ENCODE peak calls at places on chromosomes 2 and 18, in nine cellular contexts. One of them, this sample, is unnamed.

GRCh38 chr2:109264595-109265328 is 135.8 kb downstream of the SH3RF3 start:
- DNase-seq in prostate gland: no peak
- DNase-seq in spleen: no peak
- DNase-seq in transverse colon: no peak
- DNase-seq in HL-60: no peak
- DNase-seq in GM23338: no peak
- DNase-seq in suprapubic skin: no peak
- DNase-seq in sigmoid colon: peak
- DNase-seq in vagina: no peak
- DNase-seq in this sample: no peak

GRCh38 chr2:20378891-20379519 is 28.4 kb upstream of the PUM2 start:
- DNase-seq in prostate gland: peak
- DNase-seq in suprapubic skin: peak
- DNase-seq in GM23338: peak
- DNase-seq in vagina: no peak
- DNase-seq in HL-60: no peak
- DNase-seq in sigmoid colon: peak
- DNase-seq in transverse colon: peak
- DNase-seq in spleen: peak
- DNase-seq in this sample: peak

GRCh38 chr2:231391981-231392380 is 3.5 kb upstream of the B3GNT7 start:
- DNase-seq in GM23338: no peak
- DNase-seq in prostate gland: no peak
- DNase-seq in suprapubic skin: no peak
- DNase-seq in vagina: no peak
- DNase-seq in sigmoid colon: no peak
- DNase-seq in transverse colon: no peak
- DNase-seq in spleen: no peak
- DNase-seq in HL-60: peak
- DNase-seq in this sample: no peak

GRCh38 chr2:205712508-205712907 is 30.2 kb downstream of the NRP2 start:
- DNase-seq in transverse colon: no peak
- DNase-seq in spleen: no peak
- DNase-seq in HL-60: no peak
- DNase-seq in GM23338: no peak
- DNase-seq in prostate gland: no peak
- DNase-seq in suprapubic skin: no peak
- DNase-seq in vagina: no peak
- DNase-seq in sigmoid colon: no peak
- DNase-seq in this sample: no peak

GRCh38 chr2:43251171-43251731 is 24.8 kb upstream of the ZFP36L2 start:
- DNase-seq in spleen: no peak
- DNase-seq in HL-60: no peak
- DNase-seq in suprapubic skin: no peak
- DNase-seq in prostate gland: peak
- DNase-seq in GM23338: no peak
- DNase-seq in transverse colon: no peak
- DNase-seq in vagina: no peak
- DNase-seq in sigmoid colon: no peak
- DNase-seq in this sample: no peak

GRCh38 chr18:5391427-5391826 is 95.9 kb upstream of the ZBTB14 start:
- DNase-seq in suprapubic skin: no peak
- DNase-seq in GM23338: no peak
- DNase-seq in transverse colon: no peak
- DNase-seq in spleen: no peak
- DNase-seq in sigmoid colon: no peak
- DNase-seq in vagina: no peak
- DNase-seq in HL-60: no peak
- DNase-seq in prostate gland: no peak
- DNase-seq in this sample: no peak

GRCh38 chr2:20099780-20100179 is 48.4 kb upstream of the LAPTM4A start:
- DNase-seq in vagina: no peak
- DNase-seq in prostate gland: no peak
- DNase-seq in suprapubic skin: no peak
- DNase-seq in sigmoid colon: no peak
- DNase-seq in spleen: no peak
- DNase-seq in transverse colon: no peak
- DNase-seq in HL-60: no peak
- DNase-seq in GM23338: peak
- DNase-seq in this sample: no peak

GRCh38 chr2:86833315-86833714 is 28.4 kb downstream of the CD8B start:
- DNase-seq in transverse colon: no peak
- DNase-seq in GM23338: peak
- DNase-seq in sigmoid colon: no peak
- DNase-seq in vagina: no peak
- DNase-seq in prostate gland: no peak
- DNase-seq in suprapubic skin: no peak
- DNase-seq in spleen: no peak
- DNase-seq in HL-60: no peak
- DNase-seq in this sample: no peak

GRCh38 chr2:158443613-158444012 is 12.9 kb downstream of the CCDC148 start:
- DNase-seq in vagina: no peak
- DNase-seq in prostate gland: no peak
- DNase-seq in transverse colon: no peak
- DNase-seq in suprapubic skin: no peak
- DNase-seq in spleen: no peak
- DNase-seq in GM23338: no peak
- DNase-seq in sigmoid colon: no peak
- DNase-seq in HL-60: no peak
- DNase-seq in this sample: no peak

GRCh38 chr2:29309090-29310054 is 194.2 kb downstream of the CLIP4 start:
- DNase-seq in suprapubic skin: no peak
- DNase-seq in GM23338: peak
- DNase-seq in sigmoid colon: no peak
- DNase-seq in prostate gland: peak
- DNase-seq in vagina: no peak
- DNase-seq in transverse colon: peak
- DNase-seq in HL-60: peak
- DNase-seq in spleen: no peak
- DNase-seq in this sample: peak

GRCh38 chr2:204950695-204951094 is 405.4 kb downstream of the PARD3B start:
- DNase-seq in transverse colon: no peak
- DNase-seq in vagina: no peak
- DNase-seq in spleen: no peak
- DNase-seq in prostate gland: no peak
- DNase-seq in suprapubic skin: no peak
- DNase-seq in sigmoid colon: no peak
- DNase-seq in GM23338: no peak
- DNase-seq in HL-60: no peak
- DNase-seq in this sample: no peak

GRCh38 chr2:69514836-69515235 is 77.6 kb upstream of the NFU1 start:
- DNase-seq in suprapubic skin: no peak
- DNase-seq in HL-60: no peak
- DNase-seq in spleen: no peak
- DNase-seq in GM23338: no peak
- DNase-seq in prostate gland: no peak
- DNase-seq in transverse colon: no peak
- DNase-seq in vagina: no peak
- DNase-seq in sigmoid colon: no peak
- DNase-seq in this sample: no peak

GRCh38 chr2:206274434-206275273 is at the start of gene ZDBF2:
- DNase-seq in vagina: no peak
- DNase-seq in sigmoid colon: peak
- DNase-seq in GM23338: peak
- DNase-seq in prostate gland: peak
- DNase-seq in HL-60: peak
- DNase-seq in suprapubic skin: no peak
- DNase-seq in transverse colon: peak
- DNase-seq in spleen: peak
- DNase-seq in this sample: no peak

GRCh38 chr18:54480616-54481015 is 110.4 kb upstream of the DYNAP start:
- DNase-seq in GM23338: no peak
- DNase-seq in suprapubic skin: no peak
- DNase-seq in vagina: no peak
- DNase-seq in prostate gland: no peak
- DNase-seq in HL-60: no peak
- DNase-seq in spleen: no peak
- DNase-seq in sigmoid colon: no peak
- DNase-seq in transverse colon: no peak
- DNase-seq in this sample: no peak

GRCh38 chr2:157523270-157524059 is 79.6 kb upstream of the CYTIP start:
- DNase-seq in vagina: no peak
- DNase-seq in HL-60: no peak
- DNase-seq in suprapubic skin: no peak
- DNase-seq in prostate gland: no peak
- DNase-seq in transverse colon: no peak
- DNase-seq in sigmoid colon: no peak
- DNase-seq in GM23338: no peak
- DNase-seq in spleen: no peak
- DNase-seq in this sample: no peak

GRCh38 chr2:6823111-6823510 is 42.6 kb downstream of the CMPK2 start:
- DNase-seq in prostate gland: no peak
- DNase-seq in HL-60: no peak
- DNase-seq in spleen: no peak
- DNase-seq in transverse colon: no peak
- DNase-seq in vagina: no peak
- DNase-seq in suprapubic skin: no peak
- DNase-seq in sigmoid colon: no peak
- DNase-seq in GM23338: no peak
- DNase-seq in this sample: no peak

GRCh38 chr2:6820236-6820635 is 45.5 kb downstream of the CMPK2 start:
- DNase-seq in GM23338: no peak
- DNase-seq in transverse colon: no peak
- DNase-seq in prostate gland: no peak
- DNase-seq in vagina: no peak
- DNase-seq in HL-60: no peak
- DNase-seq in spleen: no peak
- DNase-seq in suprapubic skin: no peak
- DNase-seq in sigmoid colon: no peak
- DNase-seq in this sample: no peak

GRCh38 chr2:6822394-6822793 is 43.3 kb downstream of the CMPK2 start:
- DNase-seq in GM23338: no peak
- DNase-seq in sigmoid colon: no peak
- DNase-seq in suprapubic skin: no peak
- DNase-seq in spleen: no peak
- DNase-seq in transverse colon: no peak
- DNase-seq in vagina: no peak
- DNase-seq in HL-60: no peak
- DNase-seq in prostate gland: no peak
- DNase-seq in this sample: no peak

GRCh38 chr2:6824962-6825361 is 40.7 kb downstream of the CMPK2 start:
- DNase-seq in suprapubic skin: no peak
- DNase-seq in transverse colon: no peak
- DNase-seq in prostate gland: no peak
- DNase-seq in vagina: no peak
- DNase-seq in spleen: no peak
- DNase-seq in sigmoid colon: peak
- DNase-seq in GM23338: no peak
- DNase-seq in HL-60: no peak
- DNase-seq in this sample: no peak

DNA sequence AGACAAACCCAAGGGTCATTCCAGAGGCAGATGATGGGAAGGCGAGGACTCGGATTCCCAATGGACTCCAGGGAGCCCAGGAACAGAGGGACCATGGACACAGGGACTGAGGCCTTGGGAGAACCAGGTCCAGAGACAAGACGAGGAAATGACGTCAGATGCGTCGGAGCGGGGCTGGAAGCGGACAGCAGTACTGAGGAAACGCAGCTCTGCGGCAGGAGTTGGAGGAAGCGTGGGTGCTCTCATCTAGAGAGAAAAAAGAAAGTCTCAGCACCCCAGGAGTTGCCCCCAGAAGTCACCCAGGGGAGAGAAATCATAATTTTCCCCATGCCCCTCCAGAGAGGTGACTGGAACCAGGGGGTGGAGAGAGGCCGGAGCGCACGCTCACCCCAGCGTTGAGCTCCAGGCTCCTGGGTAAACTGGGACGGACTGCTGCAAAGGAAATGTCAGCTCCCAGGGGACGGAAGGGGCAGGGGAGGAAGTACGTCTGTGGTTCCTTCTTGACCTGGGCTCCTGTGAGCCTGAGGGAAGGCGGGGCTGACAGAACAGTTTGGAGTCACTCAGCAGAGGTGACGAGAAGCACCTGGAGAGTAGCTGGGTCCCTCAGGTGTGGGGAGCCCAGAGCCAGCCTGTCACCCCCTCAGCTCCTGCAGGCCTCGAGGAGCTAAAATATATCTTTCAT is 44.7 kb downstream of the CMPK2 start:
- DNase-seq in GM23338: no peak
- DNase-seq in suprapubic skin: no peak
- DNase-seq in prostate gland: no peak
- DNase-seq in transverse colon: no peak
- DNase-seq in vagina: no peak
- DNase-seq in spleen: no peak
- DNase-seq in sigmoid colon: no peak
- DNase-seq in HL-60: no peak
- DNase-seq in this sample: no peak
- TF ChIP-seq POLR2AphosphoS5 in GM23338: no peak
- TF ChIP-seq POLR2AphosphoS5 in suprapubic skin: no peak
- TF ChIP-seq POLR2AphosphoS5 in prostate gland: no peak
- TF ChIP-seq POLR2AphosphoS5 in transverse colon: no peak
- TF ChIP-seq POLR2AphosphoS5 in vagina: no peak
- TF ChIP-seq POLR2AphosphoS5 in spleen: no peak
- TF ChIP-seq POLR2AphosphoS5 in sigmoid colon: no peak
- TF ChIP-seq POLR2AphosphoS5 in HL-60: no peak
- TF ChIP-seq POLR2AphosphoS5 in this sample: no peak

GRCh38 chr2:105376789-105377231 is 22.0 kb downstream of the FHL2 start:
- DNase-seq in prostate gland: no peak
- DNase-seq in sigmoid colon: no peak
- DNase-seq in spleen: no peak
- DNase-seq in GM23338: no peak
- DNase-seq in HL-60: no peak
- DNase-seq in suprapubic skin: no peak
- DNase-seq in vagina: no peak
- DNase-seq in transverse colon: no peak
- DNase-seq in this sample: no peak
- TF ChIP-seq POLR2AphosphoS5 in prostate gland: no peak
- TF ChIP-seq POLR2AphosphoS5 in sigmoid colon: no peak
- TF ChIP-seq POLR2AphosphoS5 in spleen: no peak
- TF ChIP-seq POLR2AphosphoS5 in GM23338: no peak
- TF ChIP-seq POLR2AphosphoS5 in HL-60: no peak
- TF ChIP-seq POLR2AphosphoS5 in suprapubic skin: no peak
- TF ChIP-seq POLR2AphosphoS5 in vagina: no peak
- TF ChIP-seq POLR2AphosphoS5 in transverse colon: no peak
- TF ChIP-seq POLR2AphosphoS5 in this sample: no peak

DNA sequence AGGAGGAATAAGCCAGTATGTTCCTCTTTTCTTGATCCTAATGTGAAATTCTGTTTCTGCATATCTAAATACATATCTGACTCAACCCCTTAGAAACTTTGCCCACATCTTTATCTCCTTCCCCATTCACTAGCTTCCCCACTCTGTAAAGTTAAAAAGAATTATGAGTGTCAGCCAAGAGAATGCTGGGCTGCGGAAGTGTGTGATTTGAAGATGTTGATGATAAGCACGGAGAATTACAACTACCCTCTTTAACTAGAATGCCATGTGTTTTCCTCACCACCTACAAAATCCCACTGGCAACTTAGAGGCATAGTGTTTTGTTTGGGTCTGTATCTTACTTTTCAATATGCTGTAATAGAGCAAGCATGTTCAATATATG is 490.4 kb upstream of the FANCL start:
- DNase-seq in spleen: no peak
- DNase-seq in GM23338: no peak
- DNase-seq in vagina: no peak
- DNase-seq in suprapubic skin: no peak
- DNase-seq in prostate gland: no peak
- DNase-seq in transverse colon: no peak
- DNase-seq in sigmoid colon: no peak
- DNase-seq in HL-60: peak
- DNase-seq in this sample: no peak
- TF ChIP-seq POLR2AphosphoS5 in spleen: no peak
- TF ChIP-seq POLR2AphosphoS5 in GM23338: no peak
- TF ChIP-seq POLR2AphosphoS5 in vagina: no peak
- TF ChIP-seq POLR2AphosphoS5 in suprapubic skin: no peak
- TF ChIP-seq POLR2AphosphoS5 in prostate gland: no peak
- TF ChIP-seq POLR2AphosphoS5 in transverse colon: no peak
- TF ChIP-seq POLR2AphosphoS5 in sigmoid colon: no peak
- TF ChIP-seq POLR2AphosphoS5 in HL-60: no peak
- TF ChIP-seq POLR2AphosphoS5 in this sample: no peak

GRCh38 chr18:13566941-13567762 is 159.2 kb downstream of the FAM210A start:
- DNase-seq in GM23338: no peak
- DNase-seq in vagina: no peak
- DNase-seq in HL-60: peak
- DNase-seq in sigmoid colon: peak
- DNase-seq in suprapubic skin: no peak
- DNase-seq in transverse colon: peak
- DNase-seq in prostate gland: no peak
- DNase-seq in spleen: peak
- DNase-seq in this sample: no peak
- TF ChIP-seq POLR2AphosphoS5 in GM23338: no peak
- TF ChIP-seq POLR2AphosphoS5 in vagina: no peak
- TF ChIP-seq POLR2AphosphoS5 in HL-60: no peak
- TF ChIP-seq POLR2AphosphoS5 in sigmoid colon: no peak
- TF ChIP-seq POLR2AphosphoS5 in suprapubic skin: no peak
- TF ChIP-seq POLR2AphosphoS5 in transverse colon: no peak
- TF ChIP-seq POLR2AphosphoS5 in prostate gland: no peak
- TF ChIP-seq POLR2AphosphoS5 in spleen: peak
- TF ChIP-seq POLR2AphosphoS5 in this sample: no peak